ENCODE peak calls at places on chromosomes 4 and X, in seven cellular contexts. Y, Z, D, G, B, R and T are unnamed samples.

GRCh38 chr4:61517144-61517543 is 317.0 kb downstream of the ADGRL3 start:
- DNase-seq in Y (no peak), Z (peak), D (peak), G (peak), B (no peak), R (peak), T (peak)

GRCh38 chr4:16226816-16227461 is 668 bp upstream of the TAPT1 start:
- DNase-seq in Y (peak), Z (peak), D (peak), G (peak), B (no peak), R (peak), T (peak)

GRCh38 chr4:54227261-54228063 is 1.6 kb upstream of the PDGFRA start:
- DNase-seq in Y (peak), Z (peak), D (peak), G (peak), B (peak), R (peak), T (peak)

GRCh38 chr4:72582853-72583252 is 13.8 kb upstream of the ADAMTS3 start:
- DNase-seq in Y (no peak), Z (no peak), D (no peak), G (no peak), B (no peak), R (no peak), T (no peak)

GRCh38 chr4:163344147-163345050 is 707 bp downstream of the NPY5R start:
- DNase-seq in Y (no peak), Z (peak), D (no peak), G (peak), B (no peak), R (no peak), T (peak)

GRCh38 chr4:140069068-140069467 is 84.9 kb downstream of the MAML3 start:
- DNase-seq in Y (no peak), Z (peak), D (no peak), G (no peak), B (peak), R (no peak), T (no peak)

GRCh38 chr4:109078724-109079123 is 223.7 kb downstream of the COL25A1 start:
- DNase-seq in Y (no peak), Z (peak), D (no peak), G (no peak), B (peak), R (no peak), T (peak)

GRCh38 chr4:21742326-21742725 is 206.2 kb downstream of the KCNIP4 start:
- DNase-seq in Y (no peak), Z (no peak), D (no peak), G (no peak), B (no peak), R (no peak), T (no peak)

GRCh38 chrX:130628522-130628921 is 226.7 kb downstream of the RBMX2 start:
- DNase-seq in Y (peak), Z (no peak), D (no peak), G (no peak), B (no peak), R (no peak), T (no peak)

GRCh38 chr4:174613979-174614378 is 91.7 kb upstream of the HPGD start:
- DNase-seq in Y (no peak), Z (no peak), D (no peak), G (no peak), B (no peak), R (no peak), T (no peak)

GRCh38 chr4:114399085-114399484 is 199.5 kb upstream of the UGT8 start:
- DNase-seq in Y (no peak), Z (no peak), D (no peak), G (peak), B (no peak), R (peak), T (peak)

GRCh38 chr4:184287697-184288255 is 70.1 kb upstream of the ENPP6 start:
- DNase-seq in Y (no peak), Z (peak), D (peak), G (peak), B (peak), R (no peak), T (peak)

GRCh38 chrX:111892375-111892774 is 16.4 kb downstream of the TRPC5OS start:
- DNase-seq in Y (no peak), Z (no peak), D (no peak), G (no peak), B (no peak), R (no peak), T (no peak)

GRCh38 chr4:167233523-167234387 is 539 bp downstream of the SPOCK3 start:
- DNase-seq in Y (peak), Z (peak), D (no peak), G (peak), B (no peak), R (peak), T (peak)

GRCh38 chr4:7506119-7506518 is 71.4 kb upstream of the PSAPL1 start:
- DNase-seq in Y (no peak), Z (no peak), D (no peak), G (no peak), B (no peak), R (no peak), T (no peak)

GRCh38 chr4:168710353-168710946 is 213.6 kb downstream of the PALLD start:
- DNase-seq in Y (peak), Z (peak), D (peak), G (no peak), B (peak), R (no peak), T (peak)

GRCh38 chr4:2964077-2964471 is 703 bp downstream of the GRK4 start:
- DNase-seq in Y (peak), Z (no peak), D (no peak), G (no peak), B (no peak), R (no peak), T (no peak)

GRCh38 chr4:1873776-1874175 is 2.6 kb downstream of the NSD2 start:
- DNase-seq in Y (no peak), Z (no peak), D (no peak), G (no peak), B (no peak), R (no peak), T (no peak)

GRCh38 chrX:153495903-153496629 is 1.3 kb downstream of the BGN start:
- DNase-seq in Y (no peak), Z (no peak), D (no peak), G (no peak), B (no peak), R (no peak), T (no peak)

GRCh38 chr4:132572210-132572609 is 576.9 kb upstream of the PCDH10 start:
- DNase-seq in Y (no peak), Z (peak), D (peak), G (no peak), B (peak), R (no peak), T (peak)

GRCh38 chr4:127783026-127783769 is 1.1 kb downstream of the HSPA4L start:
- DNase-seq in Y (peak), Z (peak), D (peak), G (peak), B (peak), R (peak), T (peak)

GRCh38 chr4:80197601-80198444 is 520 bp downstream of the PRDM8 start:
- DNase-seq in Y (no peak), Z (peak), D (peak), G (peak), B (no peak), R (peak), T (peak)

GRCh38 chr4:157217708-157218107 is 2.8 kb upstream of the GRIA2 start:
- DNase-seq in Y (no peak), Z (peak), D (no peak), G (no peak), B (peak), R (no peak), T (peak)

GRCh38 chrX:144334577-144334976 is 450.7 kb downstream of the UBE2NL start:
- DNase-seq in Y (no peak), Z (peak), D (no peak), G (peak), B (no peak), R (peak), T (peak)

GRCh38 chr4:138636791-138637190 is 378.8 kb upstream of the NOCT start:
- DNase-seq in Y (no peak), Z (no peak), D (no peak), G (no peak), B (no peak), R (no peak), T (no peak)

GRCh38 chr4:155322782-155323181 is 54.0 kb downstream of the MAP9 start:
- DNase-seq in Y (no peak), Z (no peak), D (no peak), G (no peak), B (no peak), R (no peak), T (no peak)

GRCh38 chrX:27918799-27919198 is 62.5 kb downstream of the DCAF8L1 start:
- DNase-seq in Y (no peak), Z (peak), D (no peak), G (no peak), B (peak), R (no peak), T (peak)

GRCh38 chr4:128558896-128559669 is 250.4 kb upstream of the JADE1 start:
- DNase-seq in Y (no peak), Z (peak), D (no peak), G (no peak), B (peak), R (no peak), T (no peak)

GRCh38 chr4:72313121-72313520 is 255.9 kb downstream of the ADAMTS3 start:
- DNase-seq in Y (no peak), Z (no peak), D (no peak), G (no peak), B (no peak), R (no peak), T (peak)

GRCh38 chrX:22627576-22627975 is 354.9 kb downstream of the CBLL2 start:
- DNase-seq in Y (no peak), Z (no peak), D (no peak), G (no peak), B (no peak), R (no peak), T (no peak)
- H3K27ac ChIP-seq in Y (no peak), Z (no peak), D (no peak), G (no peak), B (no peak), R (no peak), T (no peak)

DNA sequence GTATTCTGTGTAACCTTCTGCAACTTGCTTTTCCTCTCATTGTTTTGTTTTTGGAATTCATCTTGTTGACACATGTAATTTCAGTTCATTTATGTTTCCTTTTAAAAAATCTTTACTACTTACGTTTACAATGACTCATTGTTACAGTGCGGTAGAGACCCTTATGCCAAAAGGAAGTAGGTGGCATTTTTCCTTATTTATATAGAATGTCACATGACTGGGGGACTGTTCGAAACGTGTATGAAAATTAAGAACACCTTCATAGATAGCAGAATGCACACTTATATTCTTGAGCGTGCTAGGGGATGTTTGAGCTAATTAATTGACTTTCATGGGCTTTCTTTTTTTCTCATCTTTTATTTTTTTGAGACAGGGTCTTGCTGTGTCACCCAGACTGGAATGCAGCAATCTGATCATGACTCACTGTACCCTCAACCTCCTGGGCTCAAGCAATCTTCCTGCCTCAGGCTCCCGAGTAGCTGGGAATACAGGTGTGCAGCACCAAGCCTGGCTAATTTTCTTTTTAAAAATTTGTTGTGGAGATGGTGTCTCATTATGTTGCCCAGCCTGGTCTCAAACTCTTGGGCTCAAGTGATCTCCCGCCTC is 7.3 kb downstream of the REPS2 start:
- DNase-seq in Y (no peak), Z (no peak), D (peak), G (no peak), B (no peak), R (no peak), T (no peak)
- H2BK5ac ChIP-seq in Y (no peak), Z (no peak), D (no peak), G (no peak), B (no peak), R (no peak), T (no peak)

GRCh38 chr4:77880784-77881183 is 18.2 kb downstream of the MRPL1 start:
- DNase-seq in Y (no peak), Z (no peak), D (peak), G (no peak), B (no peak), R (no peak), T (peak)

GRCh38 chr4:77877167-77877566 is 14.5 kb downstream of the MRPL1 start:
- DNase-seq in Y (no peak), Z (no peak), D (no peak), G (no peak), B (no peak), R (no peak), T (peak)

GRCh38 chr4:77878176-77878575 is 15.5 kb downstream of the MRPL1 start:
- DNase-seq in Y (no peak), Z (no peak), D (no peak), G (no peak), B (no peak), R (no peak), T (peak)

GRCh38 chr4:77877771-77878170 is 15.1 kb downstream of the MRPL1 start:
- DNase-seq in Y (no peak), Z (no peak), D (no peak), G (peak), B (no peak), R (no peak), T (peak)

DNA sequence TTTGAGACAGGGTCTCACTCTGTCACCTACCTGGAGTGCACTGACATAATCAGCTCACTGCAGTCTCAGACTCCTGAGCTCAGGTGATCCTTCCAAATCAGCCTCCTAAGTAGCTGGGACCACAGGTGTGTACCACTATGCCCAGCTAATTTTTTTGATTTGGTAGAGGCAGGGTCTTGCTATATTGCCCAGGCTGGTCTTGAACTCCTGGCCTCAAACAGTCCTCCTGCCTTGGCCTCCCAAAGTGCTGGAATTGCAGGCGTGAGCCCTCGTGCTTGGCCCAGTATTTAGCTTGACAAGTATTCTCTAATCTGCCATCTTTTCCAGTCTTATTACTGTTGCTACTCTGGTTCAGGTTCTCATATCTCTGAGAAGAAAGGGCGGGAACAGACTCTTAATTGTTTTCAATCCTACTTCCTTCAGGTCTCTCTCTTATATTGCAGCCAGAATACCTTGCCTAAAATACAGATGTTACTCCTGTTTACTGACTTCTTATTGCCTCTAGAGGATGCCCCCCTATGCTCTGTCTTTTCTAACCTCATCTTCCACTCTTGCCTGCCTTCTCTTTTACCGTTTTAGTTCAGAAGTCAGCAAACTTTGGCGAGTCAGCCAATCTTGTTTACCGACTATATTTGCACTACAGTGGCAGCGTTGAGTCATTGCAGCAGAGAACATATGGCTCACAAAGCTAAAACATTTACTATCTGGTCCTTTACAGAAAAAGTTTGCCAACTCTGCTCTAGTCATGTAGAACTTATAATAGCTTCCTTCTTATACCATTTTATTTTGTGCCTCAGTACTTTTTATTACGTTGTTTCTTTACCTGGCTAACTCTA is 19.0 kb downstream of the MRPL1 start:
- DNase-seq in Y (no peak), Z (peak), D (no peak), G (no peak), B (peak), R (no peak), T (peak)
- H3K27ac ChIP-seq in Y (no peak), Z (no peak), D (no peak), G (no peak), B (no peak), R (no peak), T (no peak)

DNA sequence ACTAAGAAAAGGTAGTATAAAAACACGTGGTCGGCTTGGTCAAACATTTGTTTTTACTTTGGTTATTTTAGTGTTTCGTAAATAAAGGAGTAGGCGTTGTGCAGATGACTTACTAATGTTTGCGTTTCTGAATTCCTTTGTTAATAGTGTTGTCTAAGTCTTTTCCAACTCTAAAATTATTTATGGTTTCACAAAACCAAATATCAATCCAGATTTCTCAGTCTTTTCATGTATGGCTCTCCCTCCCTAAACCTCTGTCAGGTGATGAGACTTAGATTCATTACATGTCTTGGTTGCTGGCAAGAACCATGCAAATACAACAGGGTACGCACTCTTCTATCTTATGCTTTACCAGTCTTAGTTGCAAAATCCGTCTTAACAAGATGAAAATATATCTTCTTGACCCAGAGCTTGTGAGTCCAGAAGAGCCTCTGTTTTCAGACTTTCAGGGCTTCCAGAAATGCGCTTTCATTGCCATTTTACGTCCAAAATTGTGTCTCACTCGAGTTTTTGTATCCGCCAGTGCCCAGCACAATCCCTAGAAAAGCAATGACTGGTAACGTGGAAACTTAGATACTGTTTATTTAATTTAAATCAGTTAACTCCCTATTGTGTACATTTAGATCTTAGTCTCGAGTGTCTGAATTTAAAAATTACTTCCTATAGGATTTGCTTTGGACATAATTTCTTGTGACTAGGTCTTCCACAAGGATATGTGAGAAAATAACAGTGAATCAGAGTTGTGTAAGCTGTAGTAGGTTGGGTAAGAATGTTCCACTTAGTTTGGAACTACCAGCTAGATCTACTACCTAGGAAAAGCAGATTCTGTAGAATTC is 861 bp downstream of the MTHFD2L start:
- DNase-seq in Y (no peak), Z (peak), D (no peak), G (no peak), B (peak), R (no peak), T (peak)
- H2BK5ac ChIP-seq in Y (no peak), Z (no peak), D (no peak), G (no peak), B (no peak), R (no peak), T (no peak)

GRCh38 chrX:107723501-107723900 is 52.1 kb downstream of the TSC22D3 start:
- DNase-seq in Y (no peak), Z (no peak), D (no peak), G (no peak), B (no peak), R (no peak), T (no peak)

GRCh38 chrX:107726809-107727534 is 48.6 kb downstream of the TSC22D3 start:
- DNase-seq in Y (no peak), Z (peak), D (no peak), G (no peak), B (no peak), R (no peak), T (no peak)

GRCh38 chrX:107725761-107726555 is 49.6 kb downstream of the TSC22D3 start:
- DNase-seq in Y (no peak), Z (peak), D (no peak), G (no peak), B (no peak), R (no peak), T (no peak)

GRCh38 chrX:107721966-107722707 is 53.5 kb downstream of the TSC22D3 start:
- DNase-seq in Y (no peak), Z (peak), D (no peak), G (no peak), B (no peak), R (no peak), T (no peak)

GRCh38 chrX:107724653-107725052 is 50.9 kb downstream of the TSC22D3 start:
- DNase-seq in Y (no peak), Z (no peak), D (no peak), G (no peak), B (no peak), R (no peak), T (no peak)
- H3K27ac ChIP-seq in Y (no peak), Z (no peak), D (no peak), G (no peak), B (no peak), R (no peak), T (no peak)

GRCh38 chrX:21757960-21758359 is at the start of gene SMPX:
- DNase-seq in Y (no peak), Z (no peak), D (no peak), G (no peak), B (no peak), R (no peak), T (no peak)
- H2BK5ac ChIP-seq in Y (no peak), Z (no peak), D (no peak), G (no peak), B (no peak), R (no peak), T (no peak)

DNA sequence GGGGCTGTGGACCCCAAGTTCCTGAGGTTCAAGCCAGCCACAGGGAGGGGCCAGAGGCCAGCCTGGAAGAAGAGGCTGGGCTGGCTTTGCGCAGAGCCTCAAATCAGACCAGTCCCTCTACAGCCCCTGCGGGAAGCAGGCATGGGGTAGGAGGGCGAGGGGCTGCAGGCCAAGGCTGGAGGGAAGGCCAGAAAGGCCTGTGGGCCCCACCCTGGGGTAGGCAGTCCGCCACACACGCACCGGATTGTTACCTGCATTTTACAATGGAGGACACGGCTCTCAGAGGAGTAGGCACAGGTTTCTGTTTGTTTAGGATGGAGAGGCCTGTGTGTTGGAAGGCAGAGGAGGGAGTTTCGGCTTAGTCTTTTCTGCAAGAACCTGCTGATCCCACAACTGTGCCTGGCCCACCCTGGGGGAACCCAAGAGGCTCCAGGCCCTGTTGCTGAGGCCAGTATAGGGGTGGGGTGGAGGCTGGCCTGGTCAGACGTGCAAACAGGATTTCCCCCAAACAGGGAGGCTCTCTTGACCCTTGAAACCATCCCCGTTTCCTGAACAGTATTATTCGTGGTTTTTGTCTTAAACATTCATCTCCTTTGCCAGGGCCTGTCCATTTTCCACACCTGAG is 659 bp upstream of the SLC49A3 start:
- DNase-seq in Y (no peak), Z (no peak), D (no peak), G (no peak), B (no peak), R (no peak), T (no peak)
- H3K27ac ChIP-seq in Y (no peak), Z (no peak), D (no peak), G (no peak), B (no peak), R (no peak), T (no peak)